ENCODE peak calls at places on chromosomes 5 and 9, in six cellular contexts. Q is heart left ventricle; M is CD8-positive, alpha-beta memory T cell; F is RWPE2; E is psoas muscle; V is stomach. A is an unnamed sample. For H3K4me1, the result is how much of the 10 kb centered on the place peaks cover.

GRCh38 chr9:95193067-95193466 is 124.4 kb downstream of the FANCC start:
- DNase-seq in V (no peak), M (no peak), F (no peak), Q (no peak), E (no peak), A (no peak)

GRCh38 chr9:125521462-125522327 is 185.3 kb downstream of the MAPKAP1 start:
- DNase-seq in Q (no peak), V (no peak), E (no peak), M (no peak), F (no peak), A (no peak)

GRCh38 chr9:93319992-93320490 is 131.4 kb upstream of the FAM120A start:
- DNase-seq in E (no peak), Q (no peak), M (no peak), F (peak), V (no peak), A (no peak)

GRCh38 chr9:93183663-93184438 is at the start of gene WNK2:
- DNase-seq in F (no peak), V (peak), M (peak), E (no peak), Q (peak), A (peak)

GRCh38 chr9:130728721-130729120 is 35.1 kb downstream of the EXOSC2 start:
- DNase-seq in Q (no peak), F (no peak), E (no peak), V (no peak), M (no peak), A (no peak)

GRCh38 chr5:57216714-57217113 is 42.9 kb downstream of the GPBP1 start:
- DNase-seq in V (no peak), E (no peak), M (no peak), Q (no peak), F (no peak), A (no peak)

GRCh38 chr5:138148811-138149210 is 9.6 kb upstream of the NME5 start:
- DNase-seq in Q (peak), V (peak), M (no peak), E (no peak), F (peak), A (peak)

GRCh38 chr9:30382271-30382670 is 2002.2 kb upstream of the ACO1 start:
- DNase-seq in M (no peak), E (no peak), Q (no peak), F (no peak), V (no peak), A (no peak)

GRCh38 chr5:142820447-142820846 is 50.3 kb downstream of the ARHGAP26 start:
- DNase-seq in V (no peak), Q (no peak), E (no peak), M (no peak), F (no peak), A (peak)

GRCh38 chr9:16032799-16033198 is 480.0 kb downstream of the CCDC171 start:
- DNase-seq in Q (no peak), F (no peak), E (no peak), M (no peak), V (no peak), A (no peak)

GRCh38 chr9:134162926-134163373 is 1.4 kb downstream of the RNU6ATAC start:
- DNase-seq in M (no peak), F (no peak), Q (no peak), V (no peak), E (no peak), A (no peak)

GRCh38 chr5:122236270-122236669 is 75.8 kb upstream of the SNCAIP start:
- DNase-seq in V (no peak), E (no peak), M (no peak), F (no peak), Q (no peak), A (no peak)

GRCh38 chr9:36332006-36332405 is 68.1 kb downstream of the RNF38 start:
- DNase-seq in M (no peak), V (no peak), Q (no peak), E (no peak), F (no peak), A (no peak)
- H3K27ac ChIP-seq in M (no peak), V (no peak), Q (no peak), E (no peak), F (no peak), A (no peak)

GRCh38 chr5:61532983-61533382 is 200.9 kb downstream of the ZSWIM6 start:
- DNase-seq in F (no peak), E (no peak), Q (no peak), V (no peak), M (no peak), A (no peak)
- H3K4me1 ChIP-seq in F (under half), E (under half), Q (under half), V (under half), M (under half), A (under half)

DNA sequence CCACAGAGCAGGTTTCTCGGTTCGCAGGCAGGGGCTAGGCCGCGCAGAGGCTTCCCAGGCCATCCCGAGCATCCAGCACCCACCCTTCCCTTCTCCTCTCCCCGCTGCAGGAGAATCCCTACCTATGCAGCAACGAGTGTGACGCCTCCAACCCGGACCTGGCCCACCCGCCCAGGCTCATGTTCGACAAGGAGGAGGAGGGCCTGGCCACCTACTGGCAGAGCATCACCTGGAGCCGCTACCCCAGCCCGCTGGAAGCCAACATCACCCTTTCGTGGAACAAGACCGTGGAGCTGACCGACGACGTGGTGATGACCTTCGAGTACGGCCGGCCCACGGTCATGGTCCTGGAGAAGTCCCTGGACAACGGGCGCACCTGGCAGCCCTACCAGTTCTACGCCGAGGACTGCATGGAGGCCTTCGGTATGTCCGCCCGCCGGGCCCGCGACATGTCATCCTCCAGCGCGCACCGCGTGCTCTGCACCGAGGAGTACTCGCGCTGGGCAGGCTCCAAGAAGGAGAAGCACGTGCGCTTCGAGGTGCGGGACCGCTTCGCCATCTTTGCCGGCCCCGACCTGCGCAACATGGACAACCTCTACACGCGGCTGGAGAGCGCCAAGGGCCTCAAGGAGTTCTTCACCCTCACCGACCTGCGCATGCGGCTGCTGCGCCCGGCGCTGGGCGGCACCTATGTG is 36.1 kb downstream of the NTNG2 start:
- DNase-seq in F (no peak), E (no peak), Q (no peak), V (no peak), M (no peak), A (no peak)
- H3K27ac ChIP-seq in F (no peak), E (no peak), Q (no peak), V (no peak), M (no peak), A (no peak)

GRCh38 chr9:36640982-36641381 is 68.3 kb downstream of the MELK start:
- DNase-seq in E (no peak), F (no peak), V (no peak), M (no peak), Q (no peak), A (no peak)
- H3K4me1 ChIP-seq in E (under half), F (under half), V (under half), M (under half), Q (under half), A (under half)

GRCh38 chr9:76654051-76654461 is 110.2 kb upstream of the PCA3 start:
- DNase-seq in E (no peak), M (no peak), F (no peak), V (no peak), Q (no peak), A (no peak)

GRCh38 chr9:76652894-76653293 is 111.3 kb upstream of the PCA3 start:
- DNase-seq in F (no peak), M (no peak), V (no peak), E (no peak), Q (peak), A (no peak)

GRCh38 chr9:76655121-76655531 is 109.1 kb upstream of the PCA3 start:
- DNase-seq in M (no peak), F (no peak), E (no peak), Q (no peak), V (no peak), A (no peak)

GRCh38 chr9:76655970-76656369 is 108.3 kb upstream of the PCA3 start:
- DNase-seq in M (no peak), E (no peak), Q (no peak), F (no peak), V (no peak), A (no peak)

GRCh38 chr9:76654575-76654974 is 109.7 kb upstream of the PCA3 start:
- DNase-seq in F (no peak), Q (no peak), E (no peak), V (no peak), M (no peak), A (no peak)
- H3K27ac ChIP-seq in F (peak), Q (no peak), E (no peak), V (peak), M (no peak), A (peak)

GRCh38 chr5:26278078-26278477 is 760.3 kb downstream of the CDH9 start:
- DNase-seq in Q (no peak), V (no peak), M (no peak), E (no peak), F (no peak), A (no peak)
- H3K4me1 ChIP-seq in Q (under half), V (under half), M (under half), E (under half), F (under half), A (under half)

GRCh38 chr9:21904371-21904770 is 89.8 kb downstream of the CDKN2A start:
- DNase-seq in F (no peak), V (no peak), E (no peak), Q (no peak), M (no peak), A (no peak)
- H3K27ac ChIP-seq in F (no peak), V (no peak), E (no peak), Q (no peak), M (no peak), A (no peak)

GRCh38 chr5:111779260-111780254 is 22.6 kb upstream of the NREP start:
- DNase-seq in Q (peak), V (no peak), F (no peak), M (no peak), E (no peak), A (no peak)
- H3K4me1 ChIP-seq in Q (under half), V (under half), F (under half), M (under half), E (under half), A (under half)

GRCh38 chr5:79544136-79544535 is 30.2 kb upstream of the HOMER1 start:
- DNase-seq in Q (peak), F (no peak), V (no peak), E (no peak), M (no peak), A (no peak)

GRCh38 chr5:79536193-79536906 is 22.4 kb upstream of the HOMER1 start:
- DNase-seq in Q (no peak), V (no peak), E (no peak), M (no peak), F (no peak), A (no peak)

GRCh38 chr5:79535477-79536192 is 21.7 kb upstream of the HOMER1 start:
- DNase-seq in Q (no peak), E (no peak), V (no peak), F (no peak), M (no peak), A (no peak)

GRCh38 chr5:79546782-79547428 is 33.0 kb upstream of the HOMER1 start:
- DNase-seq in F (no peak), Q (no peak), M (no peak), V (no peak), E (no peak), A (no peak)

GRCh38 chr5:79540939-79541338 is 27.0 kb upstream of the HOMER1 start:
- DNase-seq in M (no peak), F (no peak), E (no peak), V (no peak), Q (no peak), A (no peak)
- H3K27ac ChIP-seq in M (no peak), F (no peak), E (no peak), V (no peak), Q (no peak), A (no peak)